ENCODE peak calls at places on chromosomes 3 and 15, in four cellular contexts. J is HFF-Myc, U is stomach, S is A673. L is an unnamed sample.

GRCh38 chr3:123834631-123835030 is 49.5 kb downstream of the MYLK start:
- DNase-seq in J (peak), U (no peak), S (peak), L (peak)

GRCh38 chr15:22919171-22919570 is 61.0 kb downstream of the CYFIP1 start:
- DNase-seq in J (no peak), U (no peak), S (no peak), L (no peak)

GRCh38 chr15:67512140-67512539 is 8.8 kb upstream of the C15orf61 start:
- DNase-seq in J (no peak), U (no peak), S (no peak), L (no peak)

GRCh38 chr15:88974392-88974791 is 61.2 kb upstream of the MFGE8 start:
- DNase-seq in J (no peak), U (no peak), S (no peak), L (no peak)

GRCh38 chr3:148791955-148792354 is 35.7 kb upstream of the CPB1 start:
- DNase-seq in J (no peak), U (no peak), S (no peak), L (no peak)

GRCh38 chr3:30286007-30286669 is 320.3 kb upstream of the TGFBR2 start:
- DNase-seq in J (peak), U (peak), S (peak), L (peak)

GRCh38 chr3:185630182-185630622 is 44.1 kb downstream of the SENP2 start:
- DNase-seq in J (no peak), U (peak), S (peak), L (peak)

GRCh38 chr3:177358968-177359600 is 161.8 kb upstream of the TBL1XR1 start:
- DNase-seq in J (no peak), U (peak), S (peak), L (no peak)

GRCh38 chr15:83991163-83991562 is 244.4 kb upstream of the GOLGA6L4 start:
- DNase-seq in J (no peak), U (no peak), S (no peak), L (no peak)

GRCh38 chr15:101445562-101446526 is 43.7 kb downstream of the PCSK6 start:
- DNase-seq in J (no peak), U (peak), S (peak), L (peak)

GRCh38 chr15:70447927-70448698 is 315.2 kb downstream of the UACA start:
- DNase-seq in J (no peak), U (peak), S (no peak), L (no peak)

GRCh38 chr3:4773583-4773982 is 205.7 kb upstream of the BHLHE40 start:
- DNase-seq in J (no peak), U (no peak), S (no peak), L (no peak)

DNA sequence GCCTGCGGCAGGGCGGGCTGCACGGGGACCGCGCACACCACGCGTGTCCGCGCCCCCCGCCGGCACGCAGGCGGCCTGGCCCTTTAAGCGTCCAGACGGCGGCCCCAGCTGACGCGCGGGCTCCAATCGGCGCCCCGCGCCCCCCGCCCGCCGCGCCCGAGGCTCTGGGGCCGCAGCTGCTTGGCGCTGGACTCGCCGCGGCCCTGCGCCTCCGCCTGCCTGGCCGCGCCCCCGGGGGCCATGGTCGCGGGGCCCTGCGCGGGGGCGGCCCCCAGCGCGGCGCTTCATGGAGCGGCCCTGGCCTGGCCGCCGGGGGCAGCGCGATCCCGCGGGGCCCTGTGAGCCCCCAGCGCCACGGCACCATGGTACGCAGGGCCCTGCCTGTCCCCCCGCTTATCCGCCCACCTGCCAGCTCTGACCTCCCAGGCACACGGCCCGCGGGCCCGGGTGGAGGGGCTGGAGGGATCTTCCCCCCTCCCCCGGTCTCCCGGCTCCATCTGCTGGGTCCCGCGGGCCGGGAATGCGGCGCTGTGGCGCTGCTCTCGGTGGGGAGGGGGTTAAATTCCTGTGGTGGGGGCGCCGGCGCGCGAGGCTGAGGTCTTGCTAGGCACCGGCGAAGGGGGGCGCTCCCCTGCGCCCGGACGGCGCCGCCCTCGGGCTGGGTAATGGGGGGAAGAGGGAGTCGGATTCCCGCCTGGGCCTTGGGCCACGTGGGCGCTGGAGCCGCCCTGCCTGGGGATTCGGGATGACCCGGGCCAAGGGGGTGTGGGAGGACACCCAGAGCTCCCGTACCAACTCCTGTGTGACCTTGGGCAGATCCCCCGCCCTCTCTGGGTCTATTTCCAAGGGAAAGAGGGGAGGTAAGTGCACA is 1.1 kb downstream of the ZBTB47 start:
- DNase-seq in J (no peak), U (peak), S (peak), L (peak)
- TF ChIP-seq CTCF in J (no peak), U (no peak), S (no peak), L (no peak)

GRCh38 chr3:42652611-42653302 is 740 bp upstream of the ZBTB47 start:
- DNase-seq in J (no peak), U (peak), S (no peak), L (peak)
- H3K4me3 ChIP-seq in J (peak), U (peak), S (peak), L (peak)

DNA sequence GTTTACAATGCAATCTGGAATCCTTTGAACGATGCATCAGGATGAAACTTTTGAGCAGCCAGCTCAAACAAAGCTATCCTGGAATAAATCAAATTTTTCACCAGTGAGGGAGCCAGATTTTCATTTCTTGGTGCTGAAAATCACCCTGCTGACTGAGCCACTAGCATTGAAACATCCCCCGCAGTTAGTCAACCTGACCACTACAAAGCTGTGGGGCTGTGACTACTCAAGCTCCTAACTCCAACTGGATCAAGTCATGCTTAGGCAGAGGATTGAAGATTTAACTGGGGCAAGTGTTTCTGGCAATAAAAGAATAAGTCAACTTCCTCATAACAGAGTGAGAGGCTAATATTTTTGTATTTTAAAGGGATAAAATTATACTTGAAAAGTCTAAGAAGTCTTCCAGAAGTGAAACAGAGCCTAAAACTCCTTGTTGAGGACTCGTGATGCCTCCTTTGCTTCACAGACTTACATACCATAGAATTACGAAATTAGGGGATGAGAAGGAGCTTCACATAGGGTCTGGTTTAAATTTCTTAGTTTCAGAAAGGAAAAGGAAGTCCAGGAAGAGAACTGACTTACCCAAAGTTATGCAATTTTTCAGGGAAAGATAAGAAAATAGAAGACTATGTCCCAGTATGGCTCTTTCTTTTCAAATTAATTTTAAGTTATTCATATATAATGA is 177.8 kb downstream of the SERPINI1 start:
- DNase-seq in J (no peak), U (no peak), S (peak), L (peak)
- TF ChIP-seq CTCF in J (no peak), U (no peak), S (no peak), L (peak)

GRCh38 chr3:132606085-132606484 is 9.0 kb downstream of the ACKR4 start:
- DNase-seq in J (no peak), U (no peak), S (no peak), L (peak)
- H3K4me3 ChIP-seq in J (no peak), U (no peak), S (no peak), L (no peak)

DNA sequence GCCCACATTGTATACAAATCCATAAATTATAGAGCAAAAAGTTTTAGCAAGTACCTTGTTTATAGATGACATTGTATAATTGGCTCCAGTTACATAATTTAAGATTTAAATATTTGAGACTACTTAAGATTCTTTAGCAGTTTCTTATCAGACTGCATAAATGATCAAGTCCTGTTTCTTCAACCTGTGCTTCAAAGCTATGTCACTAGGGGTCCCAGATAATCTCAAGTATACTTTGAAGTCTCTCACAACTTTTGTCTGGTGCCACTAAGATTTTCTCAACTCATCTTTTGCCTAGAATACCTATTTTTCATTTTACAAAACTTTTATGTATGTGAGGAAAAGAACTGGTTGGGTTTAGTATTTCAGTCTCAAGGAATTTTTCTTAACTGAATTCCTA is 205.5 kb downstream of the STAG1 start:
- DNase-seq in J (no peak), U (no peak), S (peak), L (peak)
- TF ChIP-seq CTCF in J (peak), U (no peak), S (peak), L (no peak)

GRCh38 chr3:180679178-180680096 is at the start of gene CCDC39:
- DNase-seq in J (peak), U (peak), S (peak), L (peak)
- H3K4me3 ChIP-seq in J (peak), U (peak), S (peak), L (peak)

DNA sequence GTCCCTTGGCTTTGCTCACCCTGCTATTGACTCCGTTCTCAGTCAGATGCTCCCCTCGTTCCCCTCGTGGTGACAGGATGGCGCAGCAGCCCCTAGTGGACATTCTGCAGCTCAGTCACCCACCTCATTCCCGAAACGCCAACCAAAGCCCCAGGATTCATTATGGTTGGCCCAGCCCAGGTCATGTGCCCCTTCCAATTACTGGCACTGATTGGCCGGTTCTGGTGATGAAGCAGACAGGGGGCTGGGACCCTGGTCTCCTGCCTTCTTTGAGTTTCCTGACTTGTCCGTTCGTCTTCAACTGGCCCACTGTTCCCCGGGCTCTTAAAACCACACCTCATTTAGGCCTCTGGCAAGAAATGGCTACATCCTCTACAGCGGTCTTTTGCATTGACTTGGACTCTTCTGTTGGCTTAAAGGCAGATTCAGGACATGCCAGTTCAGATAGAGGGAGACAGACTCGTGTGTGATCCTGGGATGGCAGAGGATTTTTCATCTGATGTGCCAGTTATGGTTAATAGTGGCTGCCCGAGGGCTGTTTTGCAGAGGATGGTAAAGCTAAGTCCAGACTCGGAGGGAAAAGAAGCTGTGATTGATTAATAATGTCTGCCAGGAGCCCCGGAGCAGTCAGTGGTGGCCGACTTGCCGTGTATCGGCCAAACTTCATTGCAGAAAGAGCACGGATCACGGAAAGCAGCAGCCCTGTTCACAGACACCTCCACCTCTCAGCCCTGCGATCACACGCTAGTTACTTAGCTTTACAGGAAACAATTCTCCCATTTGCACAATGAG is 37.8 kb downstream of the LSM3 start:
- DNase-seq in J (no peak), U (no peak), S (peak), L (no peak)
- TF ChIP-seq CTCF in J (peak), U (no peak), S (peak), L (no peak)

L was measured in fibroblast of mammary gland.